ENCODE peak calls at places on chromosomes 7 and 10, in four cellular contexts. One of them, this sample, is unnamed.

GRCh38 chr10:93199221-93199681 is 125.6 kb downstream of the CYP26A1 start:
- DNase-seq in K562: no peak
- DNase-seq in GM12878: no peak
- DNase-seq in HepG2: peak
- DNase-seq in this sample: no peak

GRCh38 chr7:34315032-34315431 is 343.0 kb upstream of the NPSR1 start:
- DNase-seq in K562: no peak
- DNase-seq in GM12878: no peak
- DNase-seq in HepG2: no peak
- DNase-seq in this sample: no peak

GRCh38 chr7:91270372-91270771 is 6.1 kb downstream of the FZD1 start:
- DNase-seq in K562: no peak
- DNase-seq in GM12878: no peak
- DNase-seq in HepG2: no peak
- DNase-seq in this sample: no peak

GRCh38 chr7:20197125-20197524 is 20.1 kb downstream of the MACC1 start:
- DNase-seq in K562: no peak
- DNase-seq in GM12878: no peak
- DNase-seq in HepG2: no peak
- DNase-seq in this sample: no peak

GRCh38 chr10:22700489-22700888 is 13.9 kb downstream of the PIP4K2A start:
- DNase-seq in K562: no peak
- DNase-seq in GM12878: no peak
- DNase-seq in HepG2: no peak
- DNase-seq in this sample: no peak

GRCh38 chr7:50795831-50796230 is 13.1 kb upstream of the GRB10 start:
- DNase-seq in K562: no peak
- DNase-seq in GM12878: no peak
- DNase-seq in HepG2: no peak
- DNase-seq in this sample: no peak

GRCh38 chr10:132382231-132382922 is 14.6 kb upstream of the PWWP2B start:
- DNase-seq in K562: no peak
- DNase-seq in GM12878: no peak
- DNase-seq in HepG2: no peak
- DNase-seq in this sample: no peak

GRCh38 chr7:130505753-130506152 is 13.9 kb downstream of the MEST start:
- DNase-seq in K562: no peak
- DNase-seq in GM12878: no peak
- DNase-seq in HepG2: no peak
- DNase-seq in this sample: no peak

GRCh38 chr7:43648725-43649406 is 66.0 kb downstream of the STK17A start:
- DNase-seq in K562: no peak
- DNase-seq in GM12878: peak
- DNase-seq in HepG2: no peak
- DNase-seq in this sample: no peak

GRCh38 chr7:115851291-115851690 is 179.3 kb downstream of the TFEC start:
- DNase-seq in K562: no peak
- DNase-seq in GM12878: no peak
- DNase-seq in HepG2: peak
- DNase-seq in this sample: no peak

GRCh38 chr7:25752967-25753791 is 398.8 kb upstream of the NFE2L3 start:
- DNase-seq in K562: no peak
- DNase-seq in GM12878: no peak
- DNase-seq in HepG2: no peak
- DNase-seq in this sample: no peak

GRCh38 chr7:44764665-44765578 is 16.3 kb downstream of the ZMIZ2 start:
- DNase-seq in K562: no peak
- DNase-seq in GM12878: no peak
- DNase-seq in HepG2: no peak
- DNase-seq in this sample: no peak

GRCh38 chr10:3631709-3632330 is 153.2 kb downstream of the KLF6 start:
- DNase-seq in K562: no peak
- DNase-seq in GM12878: no peak
- DNase-seq in HepG2: no peak
- DNase-seq in this sample: no peak

GRCh38 chr10:128422221-128422620 is 296.0 kb upstream of the MKI67 start:
- DNase-seq in K562: no peak
- DNase-seq in GM12878: no peak
- DNase-seq in HepG2: no peak
- DNase-seq in this sample: peak

GRCh38 chr10:97003151-97003803 is 171.2 kb downstream of the LCOR start:
- DNase-seq in K562: no peak
- DNase-seq in GM12878: no peak
- DNase-seq in HepG2: no peak
- DNase-seq in this sample: no peak

GRCh38 chr7:43849069-43849468 is 20.2 kb downstream of the MRPS24 start:
- DNase-seq in K562: no peak
- DNase-seq in GM12878: no peak
- DNase-seq in HepG2: no peak
- DNase-seq in this sample: no peak

GRCh38 chr7:44224216-44224950 is 23.6 kb downstream of the YKT6 start:
- DNase-seq in K562: no peak
- DNase-seq in GM12878: no peak
- DNase-seq in HepG2: no peak
- DNase-seq in this sample: no peak

GRCh38 chr7:32586291-32587221 is 91.3 kb downstream of the AVL9 start:
- DNase-seq in K562: peak
- DNase-seq in GM12878: no peak
- DNase-seq in HepG2: no peak
- DNase-seq in this sample: no peak

GRCh38 chr7:105985250-105985649 is 22.2 kb downstream of the CDHR3 start:
- DNase-seq in K562: no peak
- DNase-seq in GM12878: no peak
- DNase-seq in HepG2: no peak
- DNase-seq in this sample: no peak

GRCh38 chr7:141053626-141054025 is 20.2 kb upstream of the TMEM178B start:
- DNase-seq in K562: no peak
- DNase-seq in GM12878: no peak
- DNase-seq in HepG2: no peak
- DNase-seq in this sample: no peak

GRCh38 chr10:103879831-103880230 is 24.5 kb upstream of the SH3PXD2A start:
- DNase-seq in K562: no peak
- DNase-seq in GM12878: no peak
- DNase-seq in HepG2: no peak
- DNase-seq in this sample: no peak

GRCh38 chr7:23369695-23370404 is 70.7 kb downstream of the MALSU1 start:
- DNase-seq in K562: no peak
- DNase-seq in GM12878: no peak
- DNase-seq in HepG2: no peak
- DNase-seq in this sample: no peak

GRCh38 chr10:77970869-77971803 is 44.6 kb upstream of the DLG5 start:
- DNase-seq in K562: peak
- DNase-seq in GM12878: no peak
- DNase-seq in HepG2: peak
- DNase-seq in this sample: no peak

GRCh38 chr7:27188666-27189559 is 3.9 kb upstream of the HOXA11 start:
- DNase-seq in K562: no peak
- DNase-seq in GM12878: no peak
- DNase-seq in HepG2: no peak
- DNase-seq in this sample: no peak

GRCh38 chr10:34254596-34254995 is 560.5 kb downstream of the PARD3 start:
- DNase-seq in K562: no peak
- DNase-seq in GM12878: peak
- DNase-seq in HepG2: peak
- DNase-seq in this sample: no peak

GRCh38 chr7:55983537-55983936 is 19.2 kb downstream of the NIPSNAP2 start:
- DNase-seq in K562: no peak
- DNase-seq in GM12878: no peak
- DNase-seq in HepG2: no peak
- DNase-seq in this sample: no peak

GRCh38 chr7:17773289-17773626 is 167.0 kb downstream of the SNX13 start:
- DNase-seq in K562: no peak
- DNase-seq in GM12878: no peak
- DNase-seq in HepG2: peak
- DNase-seq in this sample: no peak

GRCh38 chr10:22641743-22642142 is 72.6 kb downstream of the PIP4K2A start:
- DNase-seq in K562: no peak
- DNase-seq in GM12878: no peak
- DNase-seq in HepG2: no peak
- DNase-seq in this sample: no peak

GRCh38 chr7:157139142-157140117 is 704 bp downstream of the UBE3C start:
- DNase-seq in K562: no peak
- DNase-seq in GM12878: no peak
- DNase-seq in HepG2: no peak
- DNase-seq in this sample: no peak

GRCh38 chr7:7424151-7424873 is 111.4 kb downstream of the COL28A1 start:
- DNase-seq in K562: peak
- DNase-seq in GM12878: peak
- DNase-seq in HepG2: peak
- DNase-seq in this sample: peak

GRCh38 chr7:127751062-127751722 is 99.2 kb downstream of the SND1 start:
- DNase-seq in K562: no peak
- DNase-seq in GM12878: no peak
- DNase-seq in HepG2: no peak
- DNase-seq in this sample: no peak

GRCh38 chr7:83520706-83521105 is 128.2 kb downstream of the SEMA3E start:
- DNase-seq in K562: no peak
- DNase-seq in GM12878: no peak
- DNase-seq in HepG2: no peak
- DNase-seq in this sample: no peak

GRCh38 chr10:104300736-104301292 is 31.8 kb downstream of the GSTO2 start:
- DNase-seq in K562: no peak
- DNase-seq in GM12878: no peak
- DNase-seq in HepG2: no peak
- DNase-seq in this sample: no peak

GRCh38 chr10:101834341-101834740 is 9.3 kb downstream of the KCNIP2 start:
- DNase-seq in K562: peak
- DNase-seq in GM12878: no peak
- DNase-seq in HepG2: no peak
- DNase-seq in this sample: no peak

GRCh38 chr10:82378146-82378545 is 503.2 kb downstream of the NRG3 start:
- DNase-seq in K562: no peak
- DNase-seq in GM12878: no peak
- DNase-seq in HepG2: no peak
- DNase-seq in this sample: no peak

DNA sequence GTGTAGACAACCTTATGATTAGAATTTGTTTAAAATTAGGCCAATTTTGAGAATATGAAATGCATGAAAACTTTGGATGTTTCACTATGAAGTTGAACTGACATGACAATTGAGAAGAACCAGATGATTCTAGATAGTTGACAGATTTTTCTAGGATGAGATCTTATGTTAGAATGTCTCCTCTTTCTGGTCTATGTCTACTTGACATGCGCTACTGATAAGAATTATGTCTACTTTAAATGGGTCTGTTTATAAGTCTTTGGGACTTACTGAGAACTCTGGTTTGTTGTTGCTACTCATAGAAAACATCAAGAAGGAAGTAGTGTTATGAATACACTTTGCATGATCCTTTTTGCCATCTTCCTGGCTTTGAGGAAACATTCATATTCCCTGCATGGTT is 228.2 kb upstream of the CCDC6 start:
- DNase-seq in K562: no peak
- DNase-seq in GM12878: no peak
- DNase-seq in HepG2: no peak
- DNase-seq in this sample: no peak
- TF ChIP-seq RFX5 in K562: no peak
- TF ChIP-seq RFX5 in GM12878: no peak
- TF ChIP-seq RFX5 in HepG2: no peak
- TF ChIP-seq RFX5 in this sample: no peak

GRCh38 chr10:8230887-8231286 is 176.4 kb downstream of the GATA3 start:
- DNase-seq in K562: no peak
- DNase-seq in GM12878: no peak
- DNase-seq in HepG2: no peak
- DNase-seq in this sample: no peak

GRCh38 chr10:8225232-8225631 is 170.7 kb downstream of the GATA3 start:
- DNase-seq in K562: no peak
- DNase-seq in GM12878: no peak
- DNase-seq in HepG2: no peak
- DNase-seq in this sample: no peak

GRCh38 chr10:8233049-8233448 is 178.6 kb downstream of the GATA3 start:
- DNase-seq in K562: no peak
- DNase-seq in GM12878: no peak
- DNase-seq in HepG2: no peak
- DNase-seq in this sample: no peak

GRCh38 chr10:8227246-8227645 is 172.8 kb downstream of the GATA3 start:
- DNase-seq in K562: no peak
- DNase-seq in GM12878: no peak
- DNase-seq in HepG2: no peak
- DNase-seq in this sample: no peak

DNA sequence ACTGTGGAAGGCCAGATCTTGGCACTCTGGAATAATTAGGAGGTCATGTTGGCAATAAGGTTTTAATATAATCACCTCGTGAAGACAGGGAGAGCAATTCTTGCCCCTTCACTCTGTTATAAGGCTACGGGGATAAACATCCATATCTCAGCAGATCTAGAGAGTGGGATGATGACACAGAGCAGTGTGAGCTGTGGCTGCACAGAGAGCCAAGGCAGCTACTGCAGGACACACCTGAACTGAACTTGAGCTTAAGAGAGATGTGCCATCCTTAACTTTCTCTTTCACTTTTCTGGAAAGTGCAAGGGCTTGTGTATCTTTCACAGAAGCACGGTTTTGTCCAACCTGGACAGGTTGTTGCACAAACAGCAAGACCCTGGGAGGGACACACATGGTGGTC is 174.7 kb downstream of the GATA3 start:
- DNase-seq in K562: no peak
- DNase-seq in GM12878: no peak
- DNase-seq in HepG2: no peak
- DNase-seq in this sample: no peak
- TF ChIP-seq USF2 in K562: no peak
- TF ChIP-seq USF2 in GM12878: no peak
- TF ChIP-seq USF2 in HepG2: no peak
- TF ChIP-seq USF2 in this sample: no peak

GRCh38 chr10:131019696-131020095 is 291.8 kb downstream of the TCERG1L start:
- DNase-seq in K562: no peak
- DNase-seq in GM12878: no peak
- DNase-seq in HepG2: no peak
- DNase-seq in this sample: no peak
- TF ChIP-seq SRF in K562: no peak
- TF ChIP-seq SRF in GM12878: no peak
- TF ChIP-seq SRF in HepG2: no peak
- TF ChIP-seq SRF in this sample: no peak

DNA sequence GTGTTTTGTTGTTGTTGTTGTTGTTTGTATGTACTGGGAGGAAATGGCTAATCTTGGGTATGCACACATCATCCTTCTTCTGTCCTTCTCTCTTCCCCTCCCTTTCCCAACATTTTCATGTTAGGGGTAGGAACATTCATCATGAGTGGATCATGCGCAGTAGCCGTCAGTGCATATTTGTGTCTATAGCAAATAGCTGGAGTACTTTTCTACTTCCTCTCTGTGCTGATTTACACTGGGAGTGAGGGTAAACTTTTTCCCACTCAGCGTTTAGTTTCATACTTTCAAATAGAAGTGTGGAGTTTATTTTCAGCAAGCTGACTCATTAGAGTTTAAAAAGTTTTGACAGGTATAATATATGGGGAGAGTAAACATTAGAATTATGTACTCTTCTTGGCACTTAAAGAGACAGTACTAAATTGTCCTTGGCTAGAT is 80.5 kb upstream of the PRKG1 start:
- DNase-seq in K562: no peak
- DNase-seq in GM12878: no peak
- DNase-seq in HepG2: no peak
- DNase-seq in this sample: no peak
- TF ChIP-seq RFX5 in K562: no peak
- TF ChIP-seq RFX5 in GM12878: no peak
- TF ChIP-seq RFX5 in HepG2: no peak
- TF ChIP-seq RFX5 in this sample: no peak